ENCODE peak calls at places on chromosomes 5 and 9, in eight cellular contexts. One of them, this sample, is unnamed.

GRCh38 chr5:139561655-139562451 is 714 bp downstream of the UBE2D2 start:
- DNase-seq in cardiac septum: peak
- DNase-seq in AML-193: no peak
- DNase-seq in left cardiac atrium: peak
- DNase-seq in activated CD4-positive, CD25-positive, alpha-beta regulatory T cell treated with anti-CD3 and anti-CD28 coated beads, Interleukin-2, amount 50 U/mL, for 72 hours: peak
- DNase-seq in osteocyte: peak
- DNase-seq in epithelial cell of esophagus: peak
- DNase-seq in SHP77 treated with DMSO at 0.1 percent for 48 hours: no peak
- DNase-seq in this sample: peak

GRCh38 chr5:80204808-80205614 is 50.8 kb downstream of the SERINC5 start:
- DNase-seq in cardiac septum: peak
- DNase-seq in AML-193: no peak
- DNase-seq in left cardiac atrium: no peak
- DNase-seq in activated CD4-positive, CD25-positive, alpha-beta regulatory T cell treated with anti-CD3 and anti-CD28 coated beads, Interleukin-2, amount 50 U/mL, for 72 hours: no peak
- DNase-seq in osteocyte: no peak
- DNase-seq in epithelial cell of esophagus: no peak
- DNase-seq in SHP77 treated with DMSO at 0.1 percent for 48 hours: no peak
- DNase-seq in this sample: no peak

GRCh38 chr5:100609594-100609993 is 74.4 kb downstream of the FAM174A start:
- DNase-seq in cardiac septum: no peak
- DNase-seq in AML-193: no peak
- DNase-seq in left cardiac atrium: no peak
- DNase-seq in activated CD4-positive, CD25-positive, alpha-beta regulatory T cell treated with anti-CD3 and anti-CD28 coated beads, Interleukin-2, amount 50 U/mL, for 72 hours: no peak
- DNase-seq in osteocyte: no peak
- DNase-seq in epithelial cell of esophagus: no peak
- DNase-seq in SHP77 treated with DMSO at 0.1 percent for 48 hours: no peak
- DNase-seq in this sample: no peak

GRCh38 chr5:56516936-56517521 is 283.9 kb upstream of the ANKRD55 start:
- DNase-seq in cardiac septum: no peak
- DNase-seq in AML-193: peak
- DNase-seq in left cardiac atrium: no peak
- DNase-seq in activated CD4-positive, CD25-positive, alpha-beta regulatory T cell treated with anti-CD3 and anti-CD28 coated beads, Interleukin-2, amount 50 U/mL, for 72 hours: no peak
- DNase-seq in osteocyte: no peak
- DNase-seq in epithelial cell of esophagus: peak
- DNase-seq in SHP77 treated with DMSO at 0.1 percent for 48 hours: no peak
- DNase-seq in this sample: no peak

GRCh38 chr9:72623156-72623555 is 101.7 kb downstream of the TMC1 start:
- DNase-seq in cardiac septum: no peak
- DNase-seq in AML-193: no peak
- DNase-seq in left cardiac atrium: no peak
- DNase-seq in activated CD4-positive, CD25-positive, alpha-beta regulatory T cell treated with anti-CD3 and anti-CD28 coated beads, Interleukin-2, amount 50 U/mL, for 72 hours: no peak
- DNase-seq in osteocyte: no peak
- DNase-seq in epithelial cell of esophagus: peak
- DNase-seq in SHP77 treated with DMSO at 0.1 percent for 48 hours: no peak
- DNase-seq in this sample: no peak

GRCh38 chr9:91341749-91342148 is 20.0 kb downstream of the AUH start:
- DNase-seq in cardiac septum: no peak
- DNase-seq in AML-193: no peak
- DNase-seq in left cardiac atrium: no peak
- DNase-seq in activated CD4-positive, CD25-positive, alpha-beta regulatory T cell treated with anti-CD3 and anti-CD28 coated beads, Interleukin-2, amount 50 U/mL, for 72 hours: no peak
- DNase-seq in osteocyte: no peak
- DNase-seq in epithelial cell of esophagus: no peak
- DNase-seq in SHP77 treated with DMSO at 0.1 percent for 48 hours: no peak
- DNase-seq in this sample: no peak

GRCh38 chr9:120909904-120910303 is 16.7 kb downstream of the TRAF1 start:
- DNase-seq in cardiac septum: no peak
- DNase-seq in AML-193: no peak
- DNase-seq in left cardiac atrium: no peak
- DNase-seq in activated CD4-positive, CD25-positive, alpha-beta regulatory T cell treated with anti-CD3 and anti-CD28 coated beads, Interleukin-2, amount 50 U/mL, for 72 hours: peak
- DNase-seq in osteocyte: no peak
- DNase-seq in epithelial cell of esophagus: peak
- DNase-seq in SHP77 treated with DMSO at 0.1 percent for 48 hours: no peak
- DNase-seq in this sample: no peak

GRCh38 chr9:32128546-32128945 is 255.9 kb upstream of the ACO1 start:
- DNase-seq in cardiac septum: no peak
- DNase-seq in AML-193: no peak
- DNase-seq in left cardiac atrium: no peak
- DNase-seq in activated CD4-positive, CD25-positive, alpha-beta regulatory T cell treated with anti-CD3 and anti-CD28 coated beads, Interleukin-2, amount 50 U/mL, for 72 hours: no peak
- DNase-seq in osteocyte: no peak
- DNase-seq in epithelial cell of esophagus: no peak
- DNase-seq in SHP77 treated with DMSO at 0.1 percent for 48 hours: no peak
- DNase-seq in this sample: no peak

GRCh38 chr5:76082790-76083554 is at the start of gene SV2C:
- DNase-seq in cardiac septum: no peak
- DNase-seq in AML-193: no peak
- DNase-seq in left cardiac atrium: peak
- DNase-seq in activated CD4-positive, CD25-positive, alpha-beta regulatory T cell treated with anti-CD3 and anti-CD28 coated beads, Interleukin-2, amount 50 U/mL, for 72 hours: peak
- DNase-seq in osteocyte: no peak
- DNase-seq in epithelial cell of esophagus: peak
- DNase-seq in SHP77 treated with DMSO at 0.1 percent for 48 hours: no peak
- DNase-seq in this sample: no peak

GRCh38 chr5:107554776-107555424 is 115.8 kb downstream of the EFNA5 start:
- DNase-seq in cardiac septum: no peak
- DNase-seq in AML-193: no peak
- DNase-seq in left cardiac atrium: no peak
- DNase-seq in activated CD4-positive, CD25-positive, alpha-beta regulatory T cell treated with anti-CD3 and anti-CD28 coated beads, Interleukin-2, amount 50 U/mL, for 72 hours: no peak
- DNase-seq in osteocyte: no peak
- DNase-seq in epithelial cell of esophagus: no peak
- DNase-seq in SHP77 treated with DMSO at 0.1 percent for 48 hours: no peak
- DNase-seq in this sample: no peak

GRCh38 chr5:115626444-115626823 is 598 bp upstream of the TMED7 start:
- DNase-seq in cardiac septum: no peak
- DNase-seq in AML-193: no peak
- DNase-seq in left cardiac atrium: no peak
- DNase-seq in activated CD4-positive, CD25-positive, alpha-beta regulatory T cell treated with anti-CD3 and anti-CD28 coated beads, Interleukin-2, amount 50 U/mL, for 72 hours: no peak
- DNase-seq in osteocyte: no peak
- DNase-seq in epithelial cell of esophagus: no peak
- DNase-seq in SHP77 treated with DMSO at 0.1 percent for 48 hours: no peak
- DNase-seq in this sample: no peak

GRCh38 chr9:136619742-136620440 is 42.8 kb upstream of the EGFL7 start:
- DNase-seq in cardiac septum: peak
- DNase-seq in AML-193: no peak
- DNase-seq in left cardiac atrium: peak
- DNase-seq in activated CD4-positive, CD25-positive, alpha-beta regulatory T cell treated with anti-CD3 and anti-CD28 coated beads, Interleukin-2, amount 50 U/mL, for 72 hours: no peak
- DNase-seq in osteocyte: no peak
- DNase-seq in epithelial cell of esophagus: no peak
- DNase-seq in SHP77 treated with DMSO at 0.1 percent for 48 hours: no peak
- DNase-seq in this sample: peak